ENCODE peak calls at places on chromosomes 12 and 14, in five cellular contexts. One of them, this sample, is unnamed.

GRCh38 chr14:55122441-55122986 is 6.5 kb upstream of the LGALS3 start:
- DNase-seq in MG63: peak; percentile 5
- DNase-seq in transverse colon: peak; percentile 91
- DNase-seq in Peyer's patch: peak; percentile 87
- DNase-seq in endodermal cell: no peak
- DNase-seq in this sample: no peak

GRCh38 chr14:32366995-32367394 is 37.9 kb downstream of the AKAP6 start:
- DNase-seq in MG63: peak; percentile 4
- DNase-seq in transverse colon: no peak
- DNase-seq in Peyer's patch: no peak
- DNase-seq in endodermal cell: no peak
- DNase-seq in this sample: no peak

GRCh38 chr14:51869426-51870113 is 9.2 kb downstream of the GNG2 start:
- DNase-seq in MG63: no peak
- DNase-seq in transverse colon: no peak
- DNase-seq in Peyer's patch: no peak
- DNase-seq in endodermal cell: no peak
- DNase-seq in this sample: no peak

GRCh38 chr12:31865023-31865422 is 94.2 kb upstream of the RESF1 start:
- DNase-seq in MG63: no peak
- DNase-seq in transverse colon: no peak
- DNase-seq in Peyer's patch: no peak
- DNase-seq in endodermal cell: no peak
- DNase-seq in this sample: no peak

GRCh38 chr12:79662046-79662811 is 28.5 kb downstream of the PAWR start:
- DNase-seq in MG63: no peak
- DNase-seq in transverse colon: no peak
- DNase-seq in Peyer's patch: no peak
- DNase-seq in endodermal cell: no peak
- DNase-seq in this sample: no peak

GRCh38 chr12:120980800-120981368 is 2.5 kb downstream of the HNF1A start:
- DNase-seq in MG63: no peak
- DNase-seq in transverse colon: peak; percentile 71
- DNase-seq in Peyer's patch: peak; percentile 72
- DNase-seq in endodermal cell: no peak
- DNase-seq in this sample: no peak

GRCh38 chr14:73323889-73324535 is 86.7 kb downstream of the PAPLN start:
- DNase-seq in MG63: no peak
- DNase-seq in transverse colon: no peak
- DNase-seq in Peyer's patch: no peak
- DNase-seq in endodermal cell: peak; percentile 47
- DNase-seq in this sample: no peak

GRCh38 chr12:93130371-93131049 is 201.4 kb upstream of the EEA1 start:
- DNase-seq in MG63: no peak
- DNase-seq in transverse colon: no peak
- DNase-seq in Peyer's patch: no peak
- DNase-seq in endodermal cell: no peak
- DNase-seq in this sample: no peak

GRCh38 chr14:104804481-104805325 is 3.8 kb downstream of the ZBTB42 start:
- DNase-seq in MG63: no peak
- DNase-seq in transverse colon: no peak
- DNase-seq in Peyer's patch: no peak
- DNase-seq in endodermal cell: no peak
- DNase-seq in this sample: no peak

GRCh38 chr14:75450381-75451276 is 22.8 kb downstream of the JDP2 start:
- DNase-seq in MG63: peak; percentile 49
- DNase-seq in transverse colon: peak; percentile 78
- DNase-seq in Peyer's patch: peak; percentile 89
- DNase-seq in endodermal cell: peak; percentile 51
- DNase-seq in this sample: no peak

GRCh38 chr12:52713960-52714886 is 10.9 kb upstream of the KRT77 start:
- DNase-seq in MG63: peak; percentile 36
- DNase-seq in transverse colon: no peak
- DNase-seq in Peyer's patch: no peak
- DNase-seq in endodermal cell: peak; percentile 91
- DNase-seq in this sample: peak; percentile 89

GRCh38 chr14:39946796-39947195 is 514.6 kb upstream of the FBXO33 start:
- DNase-seq in MG63: no peak
- DNase-seq in transverse colon: no peak
- DNase-seq in Peyer's patch: no peak
- DNase-seq in endodermal cell: peak; percentile 45
- DNase-seq in this sample: no peak

GRCh38 chr12:34204830-34205285 is 182.6 kb downstream of the ALG10 start:
- DNase-seq in MG63: no peak
- DNase-seq in transverse colon: no peak
- DNase-seq in Peyer's patch: no peak
- DNase-seq in endodermal cell: no peak
- DNase-seq in this sample: peak; percentile 12

GRCh38 chr12:1716911-1717310 is 26.0 kb downstream of the ADIPOR2 start:
- DNase-seq in MG63: no peak
- DNase-seq in transverse colon: no peak
- DNase-seq in Peyer's patch: no peak
- DNase-seq in endodermal cell: no peak
- DNase-seq in this sample: no peak

GRCh38 chr14:24670594-24670993 is 36.6 kb upstream of the GZMB start:
- DNase-seq in MG63: no peak
- DNase-seq in transverse colon: no peak
- DNase-seq in Peyer's patch: no peak
- DNase-seq in endodermal cell: no peak
- DNase-seq in this sample: no peak

GRCh38 chr12:117685115-117685926 is 283.5 kb downstream of the KSR2 start:
- DNase-seq in MG63: peak; percentile 85
- DNase-seq in transverse colon: peak; percentile 66
- DNase-seq in Peyer's patch: peak; percentile 67
- DNase-seq in endodermal cell: peak; percentile 97
- DNase-seq in this sample: peak; percentile 92

GRCh38 chr12:89217472-89217871 is 134.8 kb downstream of the DUSP6 start:
- DNase-seq in MG63: no peak
- DNase-seq in transverse colon: no peak
- DNase-seq in Peyer's patch: no peak
- DNase-seq in endodermal cell: no peak
- DNase-seq in this sample: no peak

GRCh38 chr12:6614513-6615177 is 7.5 kb upstream of the CHD4 start:
- DNase-seq in MG63: no peak
- DNase-seq in transverse colon: no peak
- DNase-seq in Peyer's patch: no peak
- DNase-seq in endodermal cell: peak; percentile 84
- DNase-seq in this sample: peak; percentile 59

DNA sequence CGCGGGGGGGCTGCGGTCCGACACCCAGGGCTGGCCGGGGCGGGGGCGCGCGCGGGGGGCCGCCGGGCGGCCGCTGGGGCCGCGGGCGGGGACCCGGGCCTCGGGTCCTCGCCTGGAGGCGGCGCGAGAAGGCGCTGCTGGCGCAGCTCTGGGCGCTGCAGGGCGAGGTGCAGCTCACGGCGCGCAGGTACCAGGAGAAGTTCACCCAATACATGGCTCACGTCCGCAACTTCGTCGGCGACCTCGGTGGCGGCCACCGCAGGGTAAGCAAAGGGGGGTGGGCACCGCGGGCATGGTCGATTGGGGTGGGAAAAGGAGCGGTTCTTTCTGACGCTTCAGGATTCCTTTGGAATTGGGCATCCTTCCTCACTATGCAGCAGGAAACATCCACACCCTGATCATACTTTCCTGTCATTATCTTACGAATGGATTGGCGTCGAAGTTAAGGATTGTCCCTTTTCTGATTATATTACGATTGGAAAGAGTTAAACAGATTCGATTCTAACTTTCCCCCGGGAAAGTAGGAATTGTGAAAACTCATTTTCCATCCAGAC is 798 bp downstream of the PDZRN4 start:
- DNase-seq in MG63: no peak
- DNase-seq in transverse colon: no peak
- DNase-seq in Peyer's patch: no peak
- DNase-seq in endodermal cell: peak; percentile 81
- DNase-seq in this sample: peak; percentile 58
- H3K4me3 ChIP-seq in MG63: no peak overlapping the region
- H3K4me3 ChIP-seq in transverse colon: peak overlapping the region; percentile 38
- H3K4me3 ChIP-seq in Peyer's patch: peak overlapping the region; percentile 52
- H3K4me3 ChIP-seq in endodermal cell: peak overlapping the region; percentile 65
- H3K4me3 ChIP-seq in this sample: peak overlapping the region; percentile 45

GRCh38 chr14:101558739-101559240 is 2.5 kb upstream of the DIO3 start:
- DNase-seq in MG63: no peak
- DNase-seq in transverse colon: no peak
- DNase-seq in Peyer's patch: no peak
- DNase-seq in endodermal cell: no peak
- DNase-seq in this sample: no peak

GRCh38 chr14:101559250-101559623 is 2.1 kb upstream of the DIO3 start:
- DNase-seq in MG63: no peak
- DNase-seq in transverse colon: no peak
- DNase-seq in Peyer's patch: no peak
- DNase-seq in endodermal cell: no peak
- DNase-seq in this sample: no peak

GRCh38 chr14:101556566-101557320 is 4.6 kb upstream of the DIO3 start:
- DNase-seq in MG63: peak; percentile 38
- DNase-seq in transverse colon: no peak
- DNase-seq in Peyer's patch: no peak
- DNase-seq in endodermal cell: no peak
- DNase-seq in this sample: no peak

GRCh38 chr14:101557321-101557695 is 4.0 kb upstream of the DIO3 start:
- DNase-seq in MG63: no peak
- DNase-seq in transverse colon: no peak
- DNase-seq in Peyer's patch: no peak
- DNase-seq in endodermal cell: no peak
- DNase-seq in this sample: no peak

GRCh38 chr14:101557811-101558738 is 3.2 kb upstream of the DIO3 start:
- DNase-seq in MG63: no peak
- DNase-seq in transverse colon: peak; percentile 26
- DNase-seq in Peyer's patch: no peak
- DNase-seq in endodermal cell: peak; percentile 68
- DNase-seq in this sample: peak; percentile 78
- H3K27me3 ChIP-seq in MG63: peaks cover 16% of the 10 kb centered on the region
- H3K27me3 ChIP-seq in transverse colon: peaks cover 51% of the 10 kb centered on the region
- H3K27me3 ChIP-seq in Peyer's patch: no peaks in the 10 kb centered on the region
- H3K27me3 ChIP-seq in endodermal cell: peaks cover 27% of the 10 kb centered on the region
- H3K27me3 ChIP-seq in this sample: peaks cover 55% of the 10 kb centered on the region

GRCh38 chr12:114672817-114673168 is 11.2 kb downstream of the TBX3 start:
- DNase-seq in MG63: no peak
- DNase-seq in transverse colon: no peak
- DNase-seq in Peyer's patch: no peak
- DNase-seq in endodermal cell: no peak
- DNase-seq in this sample: no peak

GRCh38 chr12:114669501-114670256 is 14.3 kb downstream of the TBX3 start:
- DNase-seq in MG63: no peak
- DNase-seq in transverse colon: no peak
- DNase-seq in Peyer's patch: no peak
- DNase-seq in endodermal cell: peak; percentile 75
- DNase-seq in this sample: peak; percentile 59

GRCh38 chr12:114670257-114670955 is 13.6 kb downstream of the TBX3 start:
- DNase-seq in MG63: no peak
- DNase-seq in transverse colon: no peak
- DNase-seq in Peyer's patch: no peak
- DNase-seq in endodermal cell: no peak
- DNase-seq in this sample: no peak

GRCh38 chr12:114671664-114672476 is 12.1 kb downstream of the TBX3 start:
- DNase-seq in MG63: no peak
- DNase-seq in transverse colon: no peak
- DNase-seq in Peyer's patch: no peak
- DNase-seq in endodermal cell: peak; percentile 88
- DNase-seq in this sample: peak; percentile 84

GRCh38 chr12:114671321-114671663 is 12.7 kb downstream of the TBX3 start:
- DNase-seq in MG63: no peak
- DNase-seq in transverse colon: no peak
- DNase-seq in Peyer's patch: no peak
- DNase-seq in endodermal cell: no peak
- DNase-seq in this sample: no peak
- H3K36me3 ChIP-seq in MG63: peaks cover 14% of the 10 kb centered on the region
- H3K36me3 ChIP-seq in transverse colon: no peaks in the 10 kb centered on the region
- H3K36me3 ChIP-seq in Peyer's patch: peaks cover 36% of the 10 kb centered on the region
- H3K36me3 ChIP-seq in endodermal cell: peaks cover 25% of the 10 kb centered on the region
- H3K36me3 ChIP-seq in this sample: no peaks in the 10 kb centered on the region

GRCh38 chr14:22849212-22849819 is 12.9 kb downstream of the MMP14 start:
- DNase-seq in MG63: peak; percentile 86
- DNase-seq in transverse colon: peak; percentile 29
- DNase-seq in Peyer's patch: no peak
- DNase-seq in endodermal cell: peak; percentile 66
- DNase-seq in this sample: peak; percentile 70
- H3K4me3 ChIP-seq in MG63: no peak overlapping the region
- H3K4me3 ChIP-seq in transverse colon: no peak overlapping the region
- H3K4me3 ChIP-seq in Peyer's patch: no peak overlapping the region
- H3K4me3 ChIP-seq in endodermal cell: no peak overlapping the region
- H3K4me3 ChIP-seq in this sample: no peak overlapping the region

GRCh38 chr12:87575906-87576305 is 453.3 kb downstream of the C12orf50 start:
- DNase-seq in MG63: no peak
- DNase-seq in transverse colon: no peak
- DNase-seq in Peyer's patch: no peak
- DNase-seq in endodermal cell: peak; percentile 88
- DNase-seq in this sample: no peak
- H3K27me3 ChIP-seq in MG63: no peaks in the 10 kb centered on the region
- H3K27me3 ChIP-seq in transverse colon: no peaks in the 10 kb centered on the region
- H3K27me3 ChIP-seq in Peyer's patch: no peaks in the 10 kb centered on the region
- H3K27me3 ChIP-seq in endodermal cell: no peaks in the 10 kb centered on the region
- H3K27me3 ChIP-seq in this sample: no peaks in the 10 kb centered on the region

DNA sequence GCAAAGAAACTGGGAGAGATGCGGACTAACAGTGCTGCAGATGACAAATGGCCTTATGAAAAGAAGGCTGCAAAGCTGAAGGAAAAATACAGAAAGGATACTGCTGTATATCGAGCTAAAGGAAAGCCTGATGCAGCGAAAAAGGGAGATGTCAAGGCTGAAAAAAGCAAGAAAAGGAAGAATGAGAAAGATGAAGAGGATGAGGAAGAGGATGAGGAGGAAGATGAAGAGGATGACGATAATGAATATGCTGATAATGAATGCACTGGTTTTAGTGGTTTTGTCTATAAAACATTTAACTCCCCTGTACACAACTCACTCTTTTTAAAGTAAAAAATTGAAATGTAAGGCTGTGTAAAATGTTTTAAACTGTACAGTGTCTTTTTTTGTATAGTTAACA is 13.2 kb upstream of the ARID4A start:
- DNase-seq in MG63: no peak
- DNase-seq in transverse colon: no peak
- DNase-seq in Peyer's patch: no peak
- DNase-seq in endodermal cell: no peak
- DNase-seq in this sample: no peak
- H3K36me3 ChIP-seq in MG63: peaks cover 55% of the 10 kb centered on the region
- H3K36me3 ChIP-seq in transverse colon: no peaks in the 10 kb centered on the region
- H3K36me3 ChIP-seq in Peyer's patch: peaks cover 77% of the 10 kb centered on the region
- H3K36me3 ChIP-seq in endodermal cell: peaks cover 92% of the 10 kb centered on the region
- H3K36me3 ChIP-seq in this sample: peaks cover 15% of the 10 kb centered on the region

GRCh38 chr14:85534435-85534834 is 4.5 kb downstream of the FLRT2 start:
- DNase-seq in MG63: peak; percentile 6
- DNase-seq in transverse colon: no peak
- DNase-seq in Peyer's patch: no peak
- DNase-seq in endodermal cell: peak; percentile 62
- DNase-seq in this sample: peak; percentile 22

GRCh38 chr14:85535916-85536834 is 6.2 kb downstream of the FLRT2 start:
- DNase-seq in MG63: peak; percentile 10
- DNase-seq in transverse colon: no peak
- DNase-seq in Peyer's patch: no peak
- DNase-seq in endodermal cell: peak; percentile 47
- DNase-seq in this sample: peak; percentile 25

GRCh38 chr14:85535316-85535715 is 5.4 kb downstream of the FLRT2 start:
- DNase-seq in MG63: no peak
- DNase-seq in transverse colon: no peak
- DNase-seq in Peyer's patch: no peak
- DNase-seq in endodermal cell: no peak
- DNase-seq in this sample: no peak

GRCh38 chr14:85533821-85534271 is 3.9 kb downstream of the FLRT2 start:
- DNase-seq in MG63: peak; percentile 4
- DNase-seq in transverse colon: no peak
- DNase-seq in Peyer's patch: no peak
- DNase-seq in endodermal cell: peak; percentile 83
- DNase-seq in this sample: peak; percentile 70

GRCh38 chr14:85534914-85535313 is 5.0 kb downstream of the FLRT2 start:
- DNase-seq in MG63: no peak
- DNase-seq in transverse colon: no peak
- DNase-seq in Peyer's patch: no peak
- DNase-seq in endodermal cell: peak; percentile 46
- DNase-seq in this sample: peak; percentile 18
- H3K4me3 ChIP-seq in MG63: peak overlapping the region; percentile 61
- H3K4me3 ChIP-seq in transverse colon: no peak overlapping the region
- H3K4me3 ChIP-seq in Peyer's patch: peak overlapping the region; percentile 57
- H3K4me3 ChIP-seq in endodermal cell: peak overlapping the region; percentile 94
- H3K4me3 ChIP-seq in this sample: peak overlapping the region; percentile 76

This sample was measured in H7.